ENCODE peak calls at places on chromosome 17, in four cellular contexts. One of them, this sample, is unnamed.

GRCh38 chr17:17206913-17207368 is 808 bp upstream of the PLD6 start:
- DNase-seq in psoas muscle: no peak
- DNase-seq in endodermal cell: no peak
- DNase-seq in adipocyte: no peak
- DNase-seq in this sample: peak; percentile 76

GRCh38 chr17:80242505-80242904 is 18.1 kb upstream of the RNF213 start:
- DNase-seq in endodermal cell: no peak
- DNase-seq in psoas muscle: no peak
- DNase-seq in adipocyte: no peak
- DNase-seq in this sample: no peak

GRCh38 chr17:65278050-65278819 is 141.1 kb downstream of the RGS9 start:
- DNase-seq in psoas muscle: peak; percentile 21
- DNase-seq in endodermal cell: peak; percentile 96
- DNase-seq in adipocyte: peak; percentile 76
- DNase-seq in this sample: peak; percentile 41

GRCh38 chr17:82457071-82457789 is 1.3 kb upstream of the NARF start:
- DNase-seq in endodermal cell: peak; percentile 44
- DNase-seq in psoas muscle: no peak
- DNase-seq in adipocyte: no peak
- DNase-seq in this sample: no peak

GRCh38 chr17:19238167-19238505 is 970 bp downstream of the EPN2 start:
- DNase-seq in endodermal cell: peak; percentile 79
- DNase-seq in psoas muscle: peak; percentile 31
- DNase-seq in adipocyte: peak; percentile 65
- DNase-seq in this sample: peak; percentile 63

GRCh38 chr17:35849469-35850348 is 19.0 kb downstream of the HEATR9 start:
- DNase-seq in psoas muscle: no peak
- DNase-seq in adipocyte: peak; percentile 74
- DNase-seq in endodermal cell: peak; percentile 89
- DNase-seq in this sample: peak; percentile 43

GRCh38 chr17:17907469-17907868 is 64.7 kb downstream of the TOM1L2 start:
- DNase-seq in endodermal cell: peak; percentile 36
- DNase-seq in psoas muscle: no peak
- DNase-seq in adipocyte: no peak
- DNase-seq in this sample: no peak

GRCh38 chr17:292531-293382 is 59.9 kb downstream of the RPH3AL start:
- DNase-seq in endodermal cell: no peak
- DNase-seq in psoas muscle: no peak
- DNase-seq in adipocyte: no peak
- DNase-seq in this sample: peak; percentile 16

GRCh38 chr17:19354123-19354522 is 8.4 kb downstream of the B9D1 start:
- DNase-seq in endodermal cell: peak; percentile 26
- DNase-seq in psoas muscle: no peak
- DNase-seq in adipocyte: peak; percentile 88
- DNase-seq in this sample: no peak

GRCh38 chr17:36934144-36934758 is 3.0 kb upstream of the LHX1 start:
- DNase-seq in adipocyte: no peak
- DNase-seq in psoas muscle: no peak
- DNase-seq in endodermal cell: peak; percentile 85
- DNase-seq in this sample: no peak

GRCh38 chr17:77891602-77892001 is 66.9 kb upstream of the TNRC6C start:
- DNase-seq in adipocyte: no peak
- DNase-seq in psoas muscle: no peak
- DNase-seq in endodermal cell: no peak
- DNase-seq in this sample: no peak

GRCh38 chr17:76189247-76189646 is 48.2 kb upstream of the FOXJ1 start:
- DNase-seq in endodermal cell: no peak
- DNase-seq in psoas muscle: no peak
- DNase-seq in adipocyte: no peak
- DNase-seq in this sample: no peak

GRCh38 chr17:56710986-56711385 is 117.5 kb downstream of the NOG start:
- DNase-seq in adipocyte: no peak
- DNase-seq in psoas muscle: peak; percentile 18
- DNase-seq in endodermal cell: no peak
- DNase-seq in this sample: no peak

GRCh38 chr17:37791434-37791833 is 46.6 kb upstream of the HNF1B start:
- DNase-seq in adipocyte: no peak
- DNase-seq in psoas muscle: no peak
- DNase-seq in endodermal cell: peak; percentile 70
- DNase-seq in this sample: no peak

GRCh38 chr17:77887464-77888241 is 70.8 kb upstream of the TNRC6C start:
- DNase-seq in psoas muscle: peak; percentile 89
- DNase-seq in adipocyte: peak; percentile 85
- DNase-seq in endodermal cell: no peak
- DNase-seq in this sample: peak; percentile 83

GRCh38 chr17:77724876-77725615 is 233.5 kb upstream of the TNRC6C start:
- DNase-seq in adipocyte: no peak
- DNase-seq in psoas muscle: no peak
- DNase-seq in endodermal cell: peak; percentile 49
- DNase-seq in this sample: no peak

GRCh38 chr17:38730526-38731379 is 612 bp downstream of the CISD3 start:
- DNase-seq in endodermal cell: peak; percentile 88
- DNase-seq in psoas muscle: peak; percentile 80
- DNase-seq in adipocyte: peak; percentile 69
- DNase-seq in this sample: peak; percentile 79

GRCh38 chr17:44417553-44417952 is 28.1 kb upstream of the ITGA2B start:
- DNase-seq in psoas muscle: no peak
- DNase-seq in adipocyte: peak; percentile 42
- DNase-seq in endodermal cell: no peak
- DNase-seq in this sample: no peak
- H3K36me3 ChIP-seq in psoas muscle: no peaks in the 10 kb centered on the region
- H3K36me3 ChIP-seq in adipocyte: peaks cover 15% of the 10 kb centered on the region
- H3K36me3 ChIP-seq in endodermal cell: peaks cover 72% of the 10 kb centered on the region
- H3K36me3 ChIP-seq in this sample: peaks cover 23% of the 10 kb centered on the region

DNA sequence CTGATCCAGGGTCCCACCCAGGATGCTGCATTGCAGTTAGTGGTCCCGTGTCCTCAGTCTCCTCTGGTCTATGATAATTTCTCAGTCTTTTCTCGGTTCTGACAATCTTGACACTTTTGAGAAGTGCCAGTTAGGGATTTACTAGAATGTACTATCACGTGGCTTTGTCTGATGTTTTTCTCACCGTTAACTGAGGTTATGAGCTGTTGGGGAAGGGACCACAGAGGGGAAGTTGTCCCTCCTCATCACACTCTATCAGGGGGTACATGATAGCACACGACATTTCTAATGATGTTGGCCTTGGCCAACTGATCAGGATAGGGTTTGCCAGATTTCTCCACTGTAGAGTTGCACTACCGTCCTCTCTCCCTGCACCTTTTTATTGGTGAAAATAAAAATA is 250.9 kb upstream of the SDK2 start:
- DNase-seq in endodermal cell: no peak
- DNase-seq in adipocyte: no peak
- DNase-seq in psoas muscle: no peak
- DNase-seq in this sample: no peak
- H3K27me3 ChIP-seq in endodermal cell: peaks cover 58% of the 10 kb centered on the region
- H3K27me3 ChIP-seq in adipocyte: peaks cover 27% of the 10 kb centered on the region
- H3K27me3 ChIP-seq in psoas muscle: no peaks in the 10 kb centered on the region
- H3K27me3 ChIP-seq in this sample: no peaks in the 10 kb centered on the region

GRCh38 chr17:48608494-48608834 is 2.4 kb downstream of the HOXB7 start:
- DNase-seq in psoas muscle: no peak
- DNase-seq in endodermal cell: no peak
- DNase-seq in adipocyte: no peak
- DNase-seq in this sample: no peak

GRCh38 chr17:48609754-48610281 is 999 bp downstream of the HOXB7 start:
- DNase-seq in endodermal cell: peak; percentile 64
- DNase-seq in adipocyte: no peak
- DNase-seq in psoas muscle: no peak
- DNase-seq in this sample: no peak

GRCh38 chr17:48610282-48611211 is at the start of gene HOXB7:
- DNase-seq in endodermal cell: peak; percentile 85
- DNase-seq in adipocyte: no peak
- DNase-seq in psoas muscle: peak; percentile 83
- DNase-seq in this sample: peak; percentile 84

GRCh38 chr17:48606892-48607241 is 2.1 kb upstream of the HOXB6 start:
- DNase-seq in endodermal cell: no peak
- DNase-seq in adipocyte: no peak
- DNase-seq in psoas muscle: no peak
- DNase-seq in this sample: no peak

DNA sequence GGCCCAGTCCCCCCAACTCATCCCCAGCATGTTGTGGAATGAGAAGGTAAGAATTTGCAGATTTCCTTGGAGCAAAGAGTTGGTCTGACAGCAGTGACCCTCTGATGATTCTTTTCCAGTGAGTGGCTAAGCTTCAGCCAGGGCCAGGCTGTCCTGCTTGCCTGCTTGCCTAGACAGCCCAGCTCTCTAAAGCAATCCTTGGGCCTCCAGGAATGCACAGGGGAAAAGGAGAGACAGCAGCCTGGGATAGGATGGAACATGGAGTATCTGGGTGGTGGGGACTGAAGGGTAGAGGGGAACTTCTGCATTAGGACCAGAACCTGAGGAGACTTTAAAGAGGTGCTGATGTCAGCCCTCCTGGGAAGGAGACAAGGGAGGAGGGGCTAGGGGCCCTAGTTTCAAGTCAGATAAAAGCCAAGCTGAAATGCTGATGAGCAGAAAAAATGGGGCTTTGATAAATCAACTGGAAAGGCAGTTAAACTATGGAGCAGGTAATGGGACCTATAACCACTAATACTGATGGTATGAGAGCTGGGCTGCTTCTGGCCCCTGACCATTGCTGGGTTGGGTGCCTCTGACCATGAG is 1.8 kb downstream of the HOXB7 start:
- DNase-seq in adipocyte: no peak
- DNase-seq in endodermal cell: no peak
- DNase-seq in psoas muscle: no peak
- DNase-seq in this sample: no peak
- H3K4me3 ChIP-seq in adipocyte: peak overlapping the region; percentile 86
- H3K4me3 ChIP-seq in endodermal cell: no peak overlapping the region
- H3K4me3 ChIP-seq in psoas muscle: no peak overlapping the region
- H3K4me3 ChIP-seq in this sample: no peak overlapping the region

GRCh38 chr17:7946441-7946840 is 14.4 kb downstream of the CNTROB start:
- DNase-seq in endodermal cell: no peak
- DNase-seq in psoas muscle: no peak
- DNase-seq in adipocyte: no peak
- DNase-seq in this sample: no peak

GRCh38 chr17:7947651-7948050 is 15.6 kb downstream of the CNTROB start:
- DNase-seq in endodermal cell: no peak
- DNase-seq in psoas muscle: no peak
- DNase-seq in adipocyte: no peak
- DNase-seq in this sample: no peak

GRCh38 chr17:7943291-7943690 is 11.3 kb downstream of the CNTROB start:
- DNase-seq in adipocyte: no peak
- DNase-seq in psoas muscle: no peak
- DNase-seq in endodermal cell: no peak
- DNase-seq in this sample: no peak

GRCh38 chr17:7944321-7944720 is 12.3 kb downstream of the CNTROB start:
- DNase-seq in adipocyte: no peak
- DNase-seq in psoas muscle: no peak
- DNase-seq in endodermal cell: no peak
- DNase-seq in this sample: no peak

DNA sequence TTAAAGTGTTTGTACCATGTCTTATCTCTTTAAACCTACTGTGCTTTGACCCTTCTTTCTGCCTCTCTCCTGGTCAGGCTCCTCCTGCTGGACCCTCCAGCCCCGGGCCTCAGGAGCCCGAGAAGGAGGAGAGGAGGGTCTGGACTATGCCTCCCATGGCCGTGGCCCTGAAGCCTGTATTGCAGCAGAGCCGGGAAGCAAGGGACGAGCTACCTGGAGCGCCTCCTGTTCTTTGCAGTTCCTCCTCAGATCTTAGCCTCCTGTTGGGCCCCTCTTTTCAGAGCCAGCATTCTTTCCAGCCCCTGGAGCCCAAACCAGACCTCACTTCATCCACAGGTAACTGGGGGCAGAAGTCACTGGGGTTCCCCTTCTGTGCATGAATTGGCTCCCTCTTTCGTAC is 13.6 kb downstream of the CNTROB start:
- DNase-seq in psoas muscle: no peak
- DNase-seq in adipocyte: no peak
- DNase-seq in endodermal cell: no peak
- DNase-seq in this sample: no peak
- H3K36me3 ChIP-seq in psoas muscle: peaks cover 4% of the 10 kb centered on the region
- H3K36me3 ChIP-seq in adipocyte: peaks cover 82% of the 10 kb centered on the region
- H3K36me3 ChIP-seq in endodermal cell: peaks cover 83% of the 10 kb centered on the region
- H3K36me3 ChIP-seq in this sample: no peaks in the 10 kb centered on the region

GRCh38 chr17:28270926-28271325 is 48.1 kb upstream of the TMEM97 start:
- DNase-seq in endodermal cell: no peak
- DNase-seq in adipocyte: no peak
- DNase-seq in psoas muscle: no peak
- DNase-seq in this sample: no peak

GRCh38 chr17:28274591-28275265 is 44.3 kb upstream of the TMEM97 start:
- DNase-seq in endodermal cell: peak; percentile 36
- DNase-seq in psoas muscle: no peak
- DNase-seq in adipocyte: no peak
- DNase-seq in this sample: no peak

GRCh38 chr17:28270055-28270454 is 48.9 kb upstream of the TMEM97 start:
- DNase-seq in psoas muscle: no peak
- DNase-seq in adipocyte: no peak
- DNase-seq in endodermal cell: peak; percentile 20
- DNase-seq in this sample: no peak

GRCh38 chr17:28271431-28271830 is 47.6 kb upstream of the TMEM97 start:
- DNase-seq in adipocyte: no peak
- DNase-seq in endodermal cell: peak; percentile 26
- DNase-seq in psoas muscle: no peak
- DNase-seq in this sample: no peak

GRCh38 chr17:28272166-28272565 is 46.8 kb upstream of the TMEM97 start:
- DNase-seq in psoas muscle: no peak
- DNase-seq in adipocyte: peak; percentile 42
- DNase-seq in endodermal cell: peak; percentile 38
- DNase-seq in this sample: no peak
- H3K27me3 ChIP-seq in psoas muscle: no peaks in the 10 kb centered on the region
- H3K27me3 ChIP-seq in adipocyte: no peaks in the 10 kb centered on the region
- H3K27me3 ChIP-seq in endodermal cell: no peaks in the 10 kb centered on the region
- H3K27me3 ChIP-seq in this sample: no peaks in the 10 kb centered on the region

DNA sequence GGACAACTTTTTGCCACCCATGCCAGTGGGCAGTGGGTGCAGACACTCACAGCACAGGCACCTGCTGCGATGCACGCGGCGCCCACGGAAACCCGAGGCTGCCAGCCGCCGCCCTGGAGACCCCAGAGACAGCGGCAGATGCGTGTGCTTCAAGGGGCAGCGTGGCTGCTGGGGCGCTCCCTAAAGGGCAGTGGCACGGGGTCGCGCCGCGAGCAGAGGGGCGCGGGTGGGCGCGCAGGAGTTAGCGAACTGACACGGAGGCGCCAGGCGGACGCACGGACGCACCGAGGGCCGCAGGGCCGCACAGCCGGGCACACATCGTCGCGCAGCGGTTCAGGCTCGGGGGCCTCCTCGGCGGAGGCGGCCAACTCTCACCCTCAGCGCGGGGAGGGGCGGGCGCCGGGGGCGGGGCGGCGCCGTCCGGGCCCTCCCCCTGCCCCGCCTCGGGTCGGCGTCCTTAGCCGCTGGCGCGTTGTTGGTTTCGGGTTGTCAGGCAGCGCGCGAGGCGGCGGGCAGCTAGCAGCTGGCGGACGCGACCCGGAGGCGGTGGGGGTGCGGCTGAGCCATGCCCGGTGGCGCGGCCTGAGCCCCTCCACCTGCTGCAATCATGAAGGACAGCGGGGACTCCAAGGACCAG is at the start of gene KIF19:
- DNase-seq in psoas muscle: peak; percentile 62
- DNase-seq in endodermal cell: peak; percentile 92
- DNase-seq in adipocyte: no peak
- DNase-seq in this sample: peak; percentile 36
- H3K4me3 ChIP-seq in psoas muscle: peak within 1 kb of the TSS; percentile 68
- H3K4me3 ChIP-seq in endodermal cell: peak within 1 kb of the TSS; percentile 80
- H3K4me3 ChIP-seq in adipocyte: no peak within 1 kb of the TSS
- H3K4me3 ChIP-seq in this sample: no peak within 1 kb of the TSS

This sample was measured in adrenal gland.